ENCODE peak calls at places on chromosomes 3 and 15, in four cellular contexts. P is fibroblast of the conjunctiva, Y is GM18507, M is neural progenitor cell. H is an unnamed sample.

GRCh38 chr3:132378048-132378762 is 39.1 kb upstream of the DNAJC13 start:
- DNase-seq in P (no peak), M (no peak), Y (no peak), H (no peak)

GRCh38 chr3:126924458-126924857 is 58.5 kb upstream of the PLXNA1 start:
- DNase-seq in M (no peak), Y (no peak), P (no peak), H (no peak)

GRCh38 chr15:31200735-31201151 is 99.2 kb upstream of the TRPM1 start:
- DNase-seq in M (peak), Y (peak), P (peak), H (peak)

GRCh38 chr3:30098656-30099454 is 507.5 kb upstream of the TGFBR2 start:
- DNase-seq in M (peak), Y (no peak), P (no peak), H (no peak)

GRCh38 chr3:171712168-171712938 is 97.9 kb downstream of the PLD1 start:
- DNase-seq in P (no peak), Y (no peak), M (no peak), H (no peak)

GRCh38 chr3:56826831-56827722 is 25.3 kb upstream of the ARHGEF3 start:
- DNase-seq in Y (no peak), M (no peak), P (no peak), H (no peak)

GRCh38 chr3:184240384-184241140 is 8.2 kb downstream of the ALG3 start:
- DNase-seq in Y (no peak), P (no peak), M (peak), H (peak)

GRCh38 chr3:24156466-24156865 is 211.4 kb downstream of the NR1D2 start:
- DNase-seq in P (no peak), Y (no peak), M (no peak), H (no peak)

GRCh38 chr15:98734472-98735284 is 86.3 kb downstream of the IGF1R start:
- DNase-seq in Y (no peak), M (no peak), P (no peak), H (no peak)

GRCh38 chr15:99197861-99198260 is 51.5 kb downstream of the TTC23 start:
- DNase-seq in Y (no peak), P (no peak), M (no peak), H (no peak)

GRCh38 chr3:184734903-184735630 is 23.2 kb upstream of the MAGEF1 start:
- DNase-seq in Y (no peak), P (no peak), M (no peak), H (no peak)

GRCh38 chr3:151901282-151901945 is 28.0 kb downstream of the SUCNR1 start:
- DNase-seq in P (no peak), M (no peak), Y (no peak), H (no peak)

GRCh38 chr3:162704238-162704637 is 1207.6 kb downstream of the OTOL1 start:
- DNase-seq in P (no peak), M (no peak), Y (no peak), H (no peak)

GRCh38 chr15:25641762-25642161 is 202.9 kb upstream of the UBE3A start:
- DNase-seq in M (peak), P (no peak), Y (no peak), H (no peak)

GRCh38 chr15:78855746-78856145 is 16.9 kb upstream of the MORF4L1 start:
- DNase-seq in M (no peak), Y (no peak), P (peak), H (no peak)

GRCh38 chr3:172675371-172676193 is 35.3 kb downstream of the NCEH1 start:
- DNase-seq in Y (no peak), P (peak), M (peak), H (peak)

GRCh38 chr3:187986514-187986934 is 167.4 kb upstream of the LPP start:
- DNase-seq in M (no peak), Y (no peak), P (peak), H (no peak)

GRCh38 chr15:43144512-43144911 is 11.1 kb downstream of the TMEM62 start:
- DNase-seq in P (no peak), M (no peak), Y (no peak), H (no peak)

GRCh38 chr3:113533534-113533892 is 1.2 kb downstream of the SIDT1 start:
- DNase-seq in P (no peak), M (no peak), Y (no peak), H (no peak)

GRCh38 chr3:72678892-72679291 is 169.4 kb downstream of the SHQ1 start:
- DNase-seq in Y (no peak), P (no peak), M (no peak), H (no peak)

GRCh38 chr15:40192942-40193341 is 32.1 kb downstream of the BUB1B start:
- DNase-seq in Y (no peak), M (no peak), P (no peak), H (no peak)

GRCh38 chr3:77967621-77968020 is 927.7 kb downstream of the ROBO2 start:
- DNase-seq in Y (no peak), M (no peak), P (no peak), H (no peak)

GRCh38 chr3:95926904-95927501 is 887.4 kb upstream of the EPHA6 start:
- DNase-seq in M (peak), Y (no peak), P (no peak), H (peak)

GRCh38 chr3:89303721-89304120 is 196.3 kb downstream of the EPHA3 start:
- DNase-seq in M (no peak), Y (no peak), P (no peak), H (no peak)

GRCh38 chr3:98884675-98885371 is 16.7 kb downstream of the DCBLD2 start:
- DNase-seq in Y (no peak), P (peak), M (no peak), H (no peak)

GRCh38 chr15:96344120-96344705 is 13.7 kb downstream of the NR2F2 start:
- DNase-seq in P (no peak), M (peak), Y (no peak), H (no peak)

GRCh38 chr3:177210744-177211502 is 13.6 kb upstream of the TBL1XR1 start:
- DNase-seq in M (no peak), P (no peak), Y (no peak), H (no peak)